ENCODE peak calls at places on chromosomes 12 and 14, in six cellular contexts. Z, X, K, I, A and G are unnamed samples. For H3K36me3 and H3K9me3, the result is how much of the 10 kb centered on the place peaks cover.

GRCh38 chr12:110661337-110661972 is 27.5 kb downstream of the HVCN1 start:
- DNase-seq in Z (peak), X (no peak), K (no peak), I (peak), A (no peak), G (peak)

GRCh38 chr14:70595443-70596185 is 4.8 kb downstream of the MED6 start:
- DNase-seq in Z (no peak), X (peak), K (no peak), I (no peak), A (peak), G (peak)

GRCh38 chr14:80003138-80003537 is 208.2 kb downstream of the DIO2 start:
- DNase-seq in Z (no peak), X (peak), K (no peak), I (no peak), A (no peak), G (no peak)

GRCh38 chr12:2963760-2964292 is 4.6 kb downstream of the TEAD4 start:
- DNase-seq in Z (no peak), X (peak), K (no peak), I (peak), A (peak), G (peak)

GRCh38 chr14:102811971-102812370 is 34.7 kb downstream of the TRAF3 start:
- DNase-seq in Z (no peak), X (no peak), K (no peak), I (no peak), A (no peak), G (no peak)

GRCh38 chr14:58626441-58626840 is 11.3 kb upstream of the DACT1 start:
- DNase-seq in Z (no peak), X (no peak), K (no peak), I (no peak), A (no peak), G (no peak)

GRCh38 chr12:21599143-21599999 is 5.3 kb downstream of the GYS2 start:
- DNase-seq in Z (no peak), X (no peak), K (no peak), I (no peak), A (no peak), G (no peak)

GRCh38 chr14:49951946-49952345 is 59.1 kb downstream of the ARF6 start:
- DNase-seq in Z (peak), X (no peak), K (peak), I (no peak), A (no peak), G (no peak)

GRCh38 chr14:102055181-102055901 is 31.5 kb downstream of the HSP90AA1 start:
- DNase-seq in Z (no peak), X (peak), K (peak), I (no peak), A (no peak), G (peak)

GRCh38 chr12:52656616-52657015 is 4.6 kb upstream of the KRT2 start:
- DNase-seq in Z (no peak), X (no peak), K (no peak), I (no peak), A (no peak), G (no peak)

GRCh38 chr14:100472094-100472455 is 115.1 kb downstream of the BEGAIN start:
- DNase-seq in Z (no peak), X (no peak), K (no peak), I (no peak), A (no peak), G (no peak)

GRCh38 chr12:71477046-71477445 is 37.4 kb downstream of the LGR5 start:
- DNase-seq in Z (no peak), X (no peak), K (no peak), I (no peak), A (peak), G (no peak)

GRCh38 chr12:32486158-32486557 is 86.8 kb downstream of the FGD4 start:
- DNase-seq in Z (no peak), X (no peak), K (no peak), I (no peak), A (no peak), G (no peak)

GRCh38 chr12:62258231-62258630 is 2.0 kb upstream of the USP15 start:
- DNase-seq in Z (no peak), X (no peak), K (no peak), I (no peak), A (no peak), G (no peak)

GRCh38 chr12:6093764-6094163 is 30.7 kb downstream of the VWF start:
- DNase-seq in Z (no peak), X (no peak), K (no peak), I (no peak), A (peak), G (no peak)

GRCh38 chr14:31440280-31440679 is 17.0 kb downstream of the DTD2 start:
- DNase-seq in Z (no peak), X (no peak), K (no peak), I (no peak), A (no peak), G (no peak)

GRCh38 chr12:50081096-50081808 is 3.9 kb upstream of the SMARCD1 start:
- DNase-seq in Z (no peak), X (no peak), K (no peak), I (no peak), A (no peak), G (peak)

GRCh38 chr12:14514154-14514842 is 53.4 kb downstream of the PLBD1 start:
- DNase-seq in Z (peak), X (peak), K (no peak), I (no peak), A (no peak), G (no peak)

GRCh38 chr12:54231236-54231635 is 42.5 kb upstream of the SMUG1 start:
- DNase-seq in Z (no peak), X (no peak), K (no peak), I (no peak), A (no peak), G (no peak)

GRCh38 chr12:109189291-109189690 is 72.9 kb downstream of the ACACB start:
- DNase-seq in Z (no peak), X (no peak), K (no peak), I (no peak), A (no peak), G (no peak)

GRCh38 chr12:39572551-39572950 is 47.1 kb downstream of the ABCD2 start:
- DNase-seq in Z (no peak), X (no peak), K (no peak), I (no peak), A (no peak), G (no peak)

GRCh38 chr12:92369061-92369460 is 223.4 kb upstream of the BTG1 start:
- DNase-seq in Z (no peak), X (no peak), K (no peak), I (no peak), A (no peak), G (no peak)

GRCh38 chr14:64525354-64525753 is 15.2 kb upstream of the HSPA2 start:
- DNase-seq in Z (no peak), X (no peak), K (no peak), I (no peak), A (no peak), G (no peak)
- H3K36me3 ChIP-seq in Z (under half), X (under half), K (under half), I (under half), A (under half), G (under half)

GRCh38 chr12:12646483-12647072 is 34.9 kb downstream of the CREBL2 start:
- DNase-seq in Z (no peak), X (no peak), K (no peak), I (no peak), A (no peak), G (no peak)
- H3K9me3 ChIP-seq in Z (under half), X (under half), K (under half), I (under half), A (under half), G (under half)

GRCh38 chr14:99118046-99118721 is 153.8 kb downstream of the BCL11B start:
- DNase-seq in Z (no peak), X (no peak), K (no peak), I (no peak), A (no peak), G (no peak)
- H3K4me3 ChIP-seq in Z (no peak), X (no peak), K (no peak), I (no peak), A (no peak), G (no peak)

DNA sequence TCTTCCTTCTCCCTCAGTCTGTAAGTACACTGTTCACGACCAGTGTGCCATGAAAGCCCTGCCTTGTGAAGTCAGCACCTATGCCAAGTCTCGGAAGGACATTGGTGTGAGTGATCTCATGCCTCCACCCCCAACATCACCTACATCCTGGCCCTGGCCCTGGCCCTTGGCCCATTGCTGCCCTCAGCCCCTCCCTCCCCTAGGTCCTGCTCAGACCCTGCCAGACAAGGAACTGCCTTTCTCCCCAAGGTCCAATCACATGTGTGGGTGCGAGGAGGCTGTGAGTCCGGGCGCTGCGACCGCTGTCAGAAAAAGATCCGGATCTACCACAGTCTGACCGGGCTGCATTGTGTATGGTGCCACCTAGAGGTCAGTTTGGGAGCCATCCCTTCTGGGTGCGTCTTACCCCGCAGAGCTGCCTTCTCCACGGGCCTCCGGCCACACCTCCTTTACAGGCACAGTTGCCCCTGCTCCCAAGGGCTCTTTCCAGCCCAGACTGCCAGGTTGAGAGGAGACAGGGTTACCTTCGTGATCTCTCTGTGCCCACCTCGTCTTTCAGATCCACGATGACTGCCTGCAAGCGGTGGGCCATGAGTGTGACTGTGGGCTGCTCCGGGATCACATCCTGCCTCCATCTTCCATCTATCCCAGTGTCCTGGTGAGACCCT is 9.2 kb downstream of the DGKA start:
- DNase-seq in Z (peak), X (peak), K (peak), I (peak), A (peak), G (peak)
- H3K36me3 ChIP-seq in Z (under half), X (under half), K (half or more), I (under half), A (under half), G (under half)

GRCh38 chr12:131896080-131896810 is 1.8 kb downstream of the ULK1 start:
- DNase-seq in Z (peak), X (peak), K (peak), I (peak), A (peak), G (peak)

GRCh38 chr12:131895640-131896079 is 1.2 kb downstream of the ULK1 start:
- DNase-seq in Z (no peak), X (no peak), K (no peak), I (no peak), A (no peak), G (no peak)

GRCh38 chr12:131897875-131898274 is 3.5 kb downstream of the ULK1 start:
- DNase-seq in Z (no peak), X (no peak), K (no peak), I (no peak), A (no peak), G (peak)

GRCh38 chr12:131897276-131897675 is 2.9 kb downstream of the ULK1 start:
- DNase-seq in Z (no peak), X (no peak), K (peak), I (no peak), A (no peak), G (peak)

DNA sequence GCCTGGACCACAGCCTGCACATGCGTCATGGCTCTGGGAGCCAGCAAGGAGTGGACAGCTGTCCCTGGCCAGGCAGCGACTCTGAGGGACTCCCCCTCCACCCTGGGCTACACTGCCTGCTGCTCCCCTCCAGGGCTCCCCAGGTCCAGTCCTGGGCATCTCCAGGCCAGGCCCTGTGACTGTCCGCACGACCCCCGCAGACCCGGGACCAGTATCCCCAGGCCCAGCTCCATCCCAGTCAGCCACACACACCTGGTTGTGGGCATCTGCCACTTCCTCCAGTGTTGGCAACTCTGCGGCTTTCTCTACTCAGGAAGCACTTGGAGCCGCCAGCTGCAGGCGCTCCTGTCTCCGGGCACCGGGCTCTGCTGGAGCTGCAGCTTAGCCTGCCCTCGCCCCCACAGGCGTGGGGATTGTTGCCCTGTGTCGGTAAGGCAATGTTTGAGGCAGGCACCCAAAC is 2.4 kb downstream of the ULK1 start:
- DNase-seq in Z (no peak), X (no peak), K (peak), I (peak), A (peak), G (no peak)
- H3K9me3 ChIP-seq in Z (under half), X (under half), K (under half), I (under half), A (under half), G (under half)

GRCh38 chr14:35401853-35402252 is 2.7 kb downstream of the NFKBIA start:
- DNase-seq in Z (no peak), X (peak), K (no peak), I (peak), A (no peak), G (peak)
- H3K4me3 ChIP-seq in Z (peak), X (peak), K (no peak), I (peak), A (no peak), G (peak)

GRCh38 chr12:124389537-124390441 is 94.9 kb downstream of the RFLNA start:
- DNase-seq in Z (peak), X (no peak), K (no peak), I (no peak), A (no peak), G (no peak)

GRCh38 chr12:124387510-124387855 is 92.6 kb downstream of the RFLNA start:
- DNase-seq in Z (no peak), X (no peak), K (no peak), I (peak), A (no peak), G (peak)

GRCh38 chr12:124390442-124391116 is 95.7 kb downstream of the RFLNA start:
- DNase-seq in Z (peak), X (peak), K (no peak), I (peak), A (peak), G (peak)

GRCh38 chr12:124388038-124388676 is 93.3 kb downstream of the RFLNA start:
- DNase-seq in Z (no peak), X (no peak), K (no peak), I (no peak), A (no peak), G (no peak)

GRCh38 chr12:124388679-124389536 is 94.0 kb downstream of the RFLNA start:
- DNase-seq in Z (peak), X (peak), K (no peak), I (peak), A (peak), G (peak)
- H3K36me3 ChIP-seq in Z (under half), X (under half), K (under half), I (under half), A (under half), G (under half)

GRCh38 chr12:34345801-34346200 is 323.5 kb downstream of the ALG10 start:
- DNase-seq in Z (no peak), X (no peak), K (no peak), I (no peak), A (no peak), G (no peak)
- H3K9me3 ChIP-seq in Z (half or more), X (under half), K (under half), I (under half), A (under half), G (under half)

GRCh38 chr12:12323118-12323517 is 26.9 kb downstream of the MANSC1 start:
- DNase-seq in Z (no peak), X (no peak), K (no peak), I (no peak), A (no peak), G (no peak)

GRCh38 chr12:12315838-12316237 is 34.2 kb downstream of the MANSC1 start:
- DNase-seq in Z (no peak), X (no peak), K (no peak), I (no peak), A (no peak), G (no peak)

GRCh38 chr12:12323606-12324005 is 26.4 kb downstream of the MANSC1 start:
- DNase-seq in Z (no peak), X (no peak), K (no peak), I (no peak), A (no peak), G (no peak)

DNA sequence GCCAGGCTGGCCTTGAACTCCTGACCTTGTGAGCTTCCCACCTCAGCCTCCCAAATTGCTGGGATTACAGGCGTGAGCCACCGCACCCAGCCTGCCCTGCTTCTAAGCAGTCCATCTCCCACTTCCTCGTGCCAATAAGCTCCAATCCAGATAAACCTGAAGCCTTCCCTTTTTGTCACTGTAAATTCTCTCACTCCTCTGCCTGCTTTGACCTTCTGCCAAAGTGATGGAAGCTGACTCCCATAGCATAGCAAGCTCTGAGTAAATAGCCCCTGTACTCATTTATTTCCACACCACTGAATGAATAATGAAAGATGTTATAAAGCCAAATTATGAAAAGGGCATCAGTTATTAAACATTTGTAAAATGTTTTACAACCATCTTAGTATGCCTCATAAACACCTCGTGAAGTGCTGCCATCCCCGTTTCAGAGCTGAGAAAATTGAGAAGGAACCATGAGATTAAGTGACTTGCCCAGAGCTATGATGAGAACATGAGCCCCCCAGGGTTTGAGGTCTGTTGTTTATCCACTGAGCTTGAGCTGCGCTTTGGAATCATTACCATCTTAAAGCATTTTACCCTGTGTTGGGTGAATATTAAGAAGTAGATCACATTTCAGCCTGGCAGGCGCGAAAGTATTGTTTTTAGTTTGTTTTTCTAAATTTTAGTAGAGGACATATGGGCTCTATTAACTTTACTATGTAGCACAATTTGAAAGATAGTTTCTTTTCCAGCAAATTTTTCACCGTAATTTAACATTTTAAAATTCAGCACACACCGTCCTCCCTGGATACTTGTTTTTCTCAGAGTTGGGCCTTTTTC is 30.3 kb downstream of the MANSC1 start:
- DNase-seq in Z (peak), X (no peak), K (no peak), I (no peak), A (no peak), G (no peak)
- H3K4me3 ChIP-seq in Z (peak), X (peak), K (no peak), I (peak), A (no peak), G (peak)